ENCODE peak calls at places on chromosomes 3 and 15, in six cellular contexts. One of them, this sample, is unnamed.

GRCh38 chr15:65264877-65265430 is 21.7 kb downstream of the PARP16 start:
- DNase-seq in stomach: no peak
- DNase-seq in fibroblast of lung: no peak
- DNase-seq in endodermal cell: no peak
- DNase-seq in mucosa of descending colon: no peak
- DNase-seq in heart right ventricle: no peak
- DNase-seq in this sample: peak

GRCh38 chr15:58423858-58424608 is 7.8 kb upstream of the LIPC start:
- DNase-seq in stomach: no peak
- DNase-seq in fibroblast of lung: peak
- DNase-seq in endodermal cell: no peak
- DNase-seq in mucosa of descending colon: no peak
- DNase-seq in heart right ventricle: no peak
- DNase-seq in this sample: no peak

GRCh38 chr3:120162400-120162799 is 68.2 kb upstream of the GSK3B start:
- DNase-seq in stomach: no peak
- DNase-seq in fibroblast of lung: peak
- DNase-seq in endodermal cell: no peak
- DNase-seq in mucosa of descending colon: no peak
- DNase-seq in heart right ventricle: no peak
- DNase-seq in this sample: peak

GRCh38 chr3:123338021-123338619 is 110.8 kb downstream of the ADCY5 start:
- DNase-seq in stomach: no peak
- DNase-seq in fibroblast of lung: no peak
- DNase-seq in endodermal cell: no peak
- DNase-seq in mucosa of descending colon: peak
- DNase-seq in heart right ventricle: no peak
- DNase-seq in this sample: no peak

GRCh38 chr3:116005404-116005803 is 382.1 kb downstream of the GAP43 start:
- DNase-seq in stomach: no peak
- DNase-seq in fibroblast of lung: peak
- DNase-seq in endodermal cell: peak
- DNase-seq in mucosa of descending colon: no peak
- DNase-seq in heart right ventricle: peak
- DNase-seq in this sample: peak

GRCh38 chr15:97425596-97425995 is 534.9 kb upstream of the ARRDC4 start:
- DNase-seq in stomach: no peak
- DNase-seq in fibroblast of lung: no peak
- DNase-seq in endodermal cell: no peak
- DNase-seq in mucosa of descending colon: no peak
- DNase-seq in heart right ventricle: no peak
- DNase-seq in this sample: no peak

GRCh38 chr3:53200501-53201189 is 39.6 kb downstream of the PRKCD start:
- DNase-seq in stomach: no peak
- DNase-seq in fibroblast of lung: no peak
- DNase-seq in endodermal cell: no peak
- DNase-seq in mucosa of descending colon: no peak
- DNase-seq in heart right ventricle: no peak
- DNase-seq in this sample: no peak

GRCh38 chr3:195248281-195248680 is 22.7 kb downstream of the XXYLT1 start:
- DNase-seq in stomach: no peak
- DNase-seq in fibroblast of lung: no peak
- DNase-seq in endodermal cell: peak
- DNase-seq in mucosa of descending colon: no peak
- DNase-seq in heart right ventricle: no peak
- DNase-seq in this sample: peak

GRCh38 chr3:52495096-52495495 is at the start of gene STAB1:
- DNase-seq in stomach: no peak
- DNase-seq in fibroblast of lung: no peak
- DNase-seq in endodermal cell: peak
- DNase-seq in mucosa of descending colon: peak
- DNase-seq in heart right ventricle: peak
- DNase-seq in this sample: no peak

GRCh38 chr3:71262368-71263265 is 320.9 kb downstream of the FOXP1 start:
- DNase-seq in stomach: peak
- DNase-seq in fibroblast of lung: no peak
- DNase-seq in endodermal cell: no peak
- DNase-seq in mucosa of descending colon: no peak
- DNase-seq in heart right ventricle: no peak
- DNase-seq in this sample: no peak

GRCh38 chr3:37859354-37859753 is 2.3 kb upstream of the CTDSPL start:
- DNase-seq in stomach: no peak
- DNase-seq in fibroblast of lung: no peak
- DNase-seq in endodermal cell: no peak
- DNase-seq in mucosa of descending colon: no peak
- DNase-seq in heart right ventricle: no peak
- DNase-seq in this sample: no peak

GRCh38 chr3:188700918-188701317 is 470.9 kb upstream of the TPRG1 start:
- DNase-seq in stomach: no peak
- DNase-seq in fibroblast of lung: no peak
- DNase-seq in endodermal cell: no peak
- DNase-seq in mucosa of descending colon: no peak
- DNase-seq in heart right ventricle: no peak
- DNase-seq in this sample: no peak
- H3K4me3 ChIP-seq in stomach: no peak
- H3K4me3 ChIP-seq in fibroblast of lung: no peak
- H3K4me3 ChIP-seq in endodermal cell: no peak
- H3K4me3 ChIP-seq in mucosa of descending colon: no peak
- H3K4me3 ChIP-seq in heart right ventricle: no peak
- H3K4me3 ChIP-seq in this sample: no peak

GRCh38 chr3:48697952-48698351 is 12.2 kb upstream of the NCKIPSD start:
- DNase-seq in stomach: no peak
- DNase-seq in fibroblast of lung: no peak
- DNase-seq in endodermal cell: no peak
- DNase-seq in mucosa of descending colon: no peak
- DNase-seq in heart right ventricle: no peak
- DNase-seq in this sample: no peak
- TF ChIP-seq CTCF in stomach: no peak
- TF ChIP-seq CTCF in fibroblast of lung: no peak
- TF ChIP-seq CTCF in endodermal cell: no peak
- TF ChIP-seq CTCF in mucosa of descending colon: no peak
- TF ChIP-seq CTCF in heart right ventricle: no peak
- TF ChIP-seq CTCF in this sample: no peak

DNA sequence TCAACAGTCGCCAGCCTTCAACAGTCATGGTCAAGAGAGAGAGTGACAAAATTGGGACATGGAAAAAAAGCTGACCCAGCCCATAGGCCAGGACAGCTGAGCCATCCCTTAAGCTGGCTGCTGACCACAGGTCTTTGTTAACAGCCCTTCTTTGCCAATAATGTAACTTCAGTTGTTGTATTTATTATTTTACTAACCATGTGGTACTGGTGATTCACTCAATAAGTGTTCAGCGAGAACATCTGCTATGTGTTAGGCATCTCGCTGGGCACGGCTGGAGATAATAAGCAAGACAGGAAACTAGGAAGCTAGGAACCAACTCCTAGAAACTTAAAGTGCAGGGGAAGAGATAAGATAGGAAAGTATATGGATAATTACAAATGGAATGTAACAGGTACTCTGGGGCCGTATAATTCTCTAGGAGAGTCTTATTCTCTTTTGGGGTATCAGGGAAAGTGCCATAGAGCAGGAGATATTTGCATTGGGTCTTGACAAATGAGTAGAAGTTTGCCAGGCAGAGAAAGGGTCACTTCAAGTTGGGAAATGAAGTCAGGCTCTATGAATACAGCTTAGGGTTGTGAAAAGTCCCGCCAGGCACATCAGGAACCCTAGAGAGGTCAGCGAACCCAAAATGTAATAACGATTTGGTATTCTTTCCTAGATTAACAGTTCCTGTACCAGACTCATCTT is 84.0 kb upstream of the TRA2B start:
- DNase-seq in stomach: no peak
- DNase-seq in fibroblast of lung: peak
- DNase-seq in endodermal cell: no peak
- DNase-seq in mucosa of descending colon: no peak
- DNase-seq in heart right ventricle: no peak
- DNase-seq in this sample: peak
- H3K4me3 ChIP-seq in stomach: no peak
- H3K4me3 ChIP-seq in fibroblast of lung: no peak
- H3K4me3 ChIP-seq in endodermal cell: no peak
- H3K4me3 ChIP-seq in mucosa of descending colon: no peak
- H3K4me3 ChIP-seq in heart right ventricle: no peak
- H3K4me3 ChIP-seq in this sample: no peak

GRCh38 chr3:172614340-172615274 is 91.4 kb upstream of the TNFSF10 start:
- DNase-seq in stomach: no peak
- DNase-seq in fibroblast of lung: no peak
- DNase-seq in endodermal cell: no peak
- DNase-seq in mucosa of descending colon: no peak
- DNase-seq in heart right ventricle: peak
- DNase-seq in this sample: no peak

GRCh38 chr3:172615296-172615695 is 92.1 kb upstream of the TNFSF10 start:
- DNase-seq in stomach: no peak
- DNase-seq in fibroblast of lung: no peak
- DNase-seq in endodermal cell: no peak
- DNase-seq in mucosa of descending colon: no peak
- DNase-seq in heart right ventricle: no peak
- DNase-seq in this sample: no peak

GRCh38 chr3:172616061-172616461 is 92.8 kb upstream of the TNFSF10 start:
- DNase-seq in stomach: no peak
- DNase-seq in fibroblast of lung: peak
- DNase-seq in endodermal cell: no peak
- DNase-seq in mucosa of descending colon: no peak
- DNase-seq in heart right ventricle: no peak
- DNase-seq in this sample: no peak

GRCh38 chr3:172617013-172617706 is 93.7 kb downstream of the NCEH1 start:
- DNase-seq in stomach: no peak
- DNase-seq in fibroblast of lung: no peak
- DNase-seq in endodermal cell: no peak
- DNase-seq in mucosa of descending colon: no peak
- DNase-seq in heart right ventricle: no peak
- DNase-seq in this sample: no peak

DNA sequence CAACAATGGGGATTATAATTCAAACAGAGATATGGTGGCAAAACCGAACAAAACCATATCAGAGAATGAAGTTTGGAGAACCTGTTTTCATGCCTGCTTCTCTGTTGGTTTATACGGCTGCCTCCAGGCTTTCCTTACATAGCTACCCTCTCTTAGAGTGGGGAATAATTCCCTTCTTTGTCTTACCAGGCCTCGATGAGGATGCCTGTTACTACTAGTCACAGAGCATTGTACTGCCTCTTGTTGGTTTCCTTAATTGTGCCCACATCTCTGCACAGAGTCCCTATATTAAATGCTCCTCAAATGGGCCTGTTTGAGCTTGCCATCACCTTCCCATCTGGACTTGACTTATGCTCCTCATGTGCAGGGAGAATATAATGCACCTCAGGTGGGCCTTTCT is 92.9 kb downstream of the NCEH1 start:
- DNase-seq in stomach: no peak
- DNase-seq in fibroblast of lung: no peak
- DNase-seq in endodermal cell: no peak
- DNase-seq in mucosa of descending colon: no peak
- DNase-seq in heart right ventricle: no peak
- DNase-seq in this sample: no peak
- TF ChIP-seq CTCF in stomach: no peak
- TF ChIP-seq CTCF in fibroblast of lung: no peak
- TF ChIP-seq CTCF in endodermal cell: no peak
- TF ChIP-seq CTCF in mucosa of descending colon: no peak
- TF ChIP-seq CTCF in heart right ventricle: no peak
- TF ChIP-seq CTCF in this sample: no peak

GRCh38 chr3:157122116-157122515 is 37.8 kb downstream of the CCNL1 start:
- DNase-seq in stomach: no peak
- DNase-seq in fibroblast of lung: peak
- DNase-seq in endodermal cell: no peak
- DNase-seq in mucosa of descending colon: no peak
- DNase-seq in heart right ventricle: no peak
- DNase-seq in this sample: peak

GRCh38 chr3:157121522-157121921 is 38.4 kb downstream of the CCNL1 start:
- DNase-seq in stomach: no peak
- DNase-seq in fibroblast of lung: no peak
- DNase-seq in endodermal cell: no peak
- DNase-seq in mucosa of descending colon: no peak
- DNase-seq in heart right ventricle: no peak
- DNase-seq in this sample: no peak

GRCh38 chr3:157117875-157118654 is 41.9 kb downstream of the CCNL1 start:
- DNase-seq in stomach: no peak
- DNase-seq in fibroblast of lung: no peak
- DNase-seq in endodermal cell: no peak
- DNase-seq in mucosa of descending colon: no peak
- DNase-seq in heart right ventricle: no peak
- DNase-seq in this sample: no peak

GRCh38 chr3:157119369-157119951 is 40.5 kb downstream of the CCNL1 start:
- DNase-seq in stomach: no peak
- DNase-seq in fibroblast of lung: no peak
- DNase-seq in endodermal cell: no peak
- DNase-seq in mucosa of descending colon: peak
- DNase-seq in heart right ventricle: no peak
- DNase-seq in this sample: no peak

DNA sequence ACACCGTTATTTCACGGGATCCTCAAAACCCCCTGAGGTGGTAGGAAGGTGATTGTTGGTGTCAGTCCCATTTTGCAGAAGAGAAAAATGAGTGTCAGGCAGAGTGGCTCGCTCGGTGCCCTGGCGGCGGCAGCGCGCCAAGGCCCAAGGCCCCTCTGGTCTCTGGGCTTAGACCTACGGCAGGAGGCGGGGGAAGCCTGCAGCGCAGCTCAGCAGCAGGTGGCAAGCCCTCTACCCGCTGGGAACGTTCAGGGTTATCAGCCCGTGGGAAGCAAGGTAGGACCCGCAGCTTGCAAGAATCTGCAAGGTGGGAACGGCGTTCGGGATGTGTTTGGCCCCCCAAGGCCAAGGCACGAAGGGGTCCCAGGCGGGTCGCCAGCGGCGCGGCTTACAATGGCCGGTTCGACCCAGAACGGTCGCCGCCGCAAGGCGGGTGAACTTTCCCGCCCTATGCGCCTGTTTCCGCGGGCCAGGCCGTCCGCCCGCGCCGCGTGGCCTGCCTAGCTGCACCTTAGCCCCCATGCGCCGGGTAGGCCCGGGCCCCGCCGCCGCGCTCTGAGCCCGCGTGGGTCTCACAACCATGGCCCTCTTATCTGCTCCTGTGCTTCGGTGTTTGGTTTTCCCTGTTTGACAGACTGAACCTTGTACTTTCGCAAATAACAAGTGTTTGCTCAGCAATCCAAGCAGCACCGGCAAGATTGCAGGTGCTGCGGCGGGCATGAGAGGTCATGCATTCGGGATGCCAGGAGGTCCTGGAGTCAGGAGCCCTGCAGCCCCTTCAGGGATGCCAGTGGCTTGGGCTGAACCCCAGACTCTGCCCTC is 39.7 kb downstream of the CCNL1 start:
- DNase-seq in stomach: peak
- DNase-seq in fibroblast of lung: no peak
- DNase-seq in endodermal cell: no peak
- DNase-seq in mucosa of descending colon: peak
- DNase-seq in heart right ventricle: no peak
- DNase-seq in this sample: no peak
- H3K4me3 ChIP-seq in stomach: no peak
- H3K4me3 ChIP-seq in fibroblast of lung: no peak
- H3K4me3 ChIP-seq in endodermal cell: no peak
- H3K4me3 ChIP-seq in mucosa of descending colon: no peak
- H3K4me3 ChIP-seq in heart right ventricle: no peak
- H3K4me3 ChIP-seq in this sample: no peak

GRCh38 chr3:189049458-189050231 is 122.1 kb upstream of the TPRG1 start:
- DNase-seq in stomach: no peak
- DNase-seq in fibroblast of lung: no peak
- DNase-seq in endodermal cell: peak
- DNase-seq in mucosa of descending colon: no peak
- DNase-seq in heart right ventricle: no peak
- DNase-seq in this sample: no peak
- TF ChIP-seq CTCF in stomach: no peak
- TF ChIP-seq CTCF in fibroblast of lung: no peak
- TF ChIP-seq CTCF in endodermal cell: peak
- TF ChIP-seq CTCF in mucosa of descending colon: no peak
- TF ChIP-seq CTCF in heart right ventricle: no peak
- TF ChIP-seq CTCF in this sample: peak